ENCODE peak calls at places on chromosomes 3 and 15, in six cellular contexts. L is PC-3; H is CD4-positive, alpha-beta memory T cell; F is heart left ventricle; B is CD8-positive, alpha-beta T cell; V is naive thymus-derived CD4-positive, alpha-beta T cell. C is an unnamed sample. For H3K4me1 and H3K27me3, the result is how much of the 10 kb centered on the place peaks cover.

GRCh38 chr15:77497108-77497737 is 76.5 kb downstream of the HMG20A start:
- DNase-seq in L (no peak), H (no peak), F (peak), B (no peak), V (no peak), C (no peak)

GRCh38 chr3:88003115-88003755 is 55.6 kb downstream of the CGGBP1 start:
- DNase-seq in L (peak), H (no peak), F (no peak), B (no peak), V (peak), C (peak)

GRCh38 chr3:149575213-149575961 is 82.4 kb downstream of the WWTR1 start:
- DNase-seq in L (peak), H (no peak), F (no peak), B (no peak), V (no peak), C (no peak)

GRCh38 chr3:12656193-12656592 is 7.7 kb downstream of the RAF1 start:
- DNase-seq in L (peak), H (no peak), F (no peak), B (no peak), V (no peak), C (no peak)

GRCh38 chr15:88912500-88912921 is 668 bp downstream of the MFGE8 start:
- DNase-seq in L (no peak), H (no peak), F (peak), B (no peak), V (no peak), C (no peak)

GRCh38 chr15:74789171-74789627 is 7.3 kb downstream of the CSK start:
- DNase-seq in L (peak), H (peak), F (no peak), B (no peak), V (peak), C (peak)

GRCh38 chr3:52983336-52983807 is 62.5 kb downstream of the SFMBT1 start:
- DNase-seq in L (no peak), H (peak), F (no peak), B (peak), V (peak), C (no peak)

GRCh38 chr3:145094355-145094941 is 1066.5 kb downstream of the PLOD2 start:
- DNase-seq in L (peak), H (no peak), F (no peak), B (no peak), V (no peak), C (no peak)

GRCh38 chr15:82845686-82846085 is 36.3 kb downstream of the WHAMM start:
- DNase-seq in L (no peak), H (no peak), F (no peak), B (no peak), V (no peak), C (no peak)

DNA sequence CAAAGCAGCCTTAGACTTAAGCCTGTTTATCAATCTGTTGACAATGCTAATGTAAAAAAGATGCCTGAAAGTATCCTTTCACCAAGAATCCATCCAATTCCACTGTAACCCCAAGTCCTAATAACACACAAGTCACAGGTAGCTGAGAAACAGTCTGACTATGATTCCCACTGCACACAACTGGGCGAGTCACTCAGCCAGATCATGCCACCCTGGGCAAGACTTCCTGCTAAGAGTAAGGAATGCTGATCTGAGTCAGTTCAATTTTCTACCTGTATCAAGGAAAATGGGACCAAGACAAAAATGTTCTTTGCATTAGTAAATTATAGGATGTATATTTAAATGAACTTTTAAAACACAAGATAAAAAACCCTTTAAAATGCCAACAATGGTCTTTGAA is 33.3 kb downstream of the NPTN start:
- DNase-seq in L (peak), H (no peak), F (no peak), B (no peak), V (no peak), C (no peak)
- H3K4me1 ChIP-seq in L (under half), H (under half), F (half or more), B (under half), V (under half), C (under half)

GRCh38 chr3:38988955-38989354 is 62.8 kb downstream of the SCN11A start:
- DNase-seq in L (no peak), H (no peak), F (no peak), B (no peak), V (no peak), C (no peak)

GRCh38 chr3:38987456-38987855 is 64.3 kb downstream of the SCN11A start:
- DNase-seq in L (no peak), H (no peak), F (no peak), B (no peak), V (no peak), C (no peak)

GRCh38 chr3:38990621-38991020 is 61.1 kb downstream of the SCN11A start:
- DNase-seq in L (no peak), H (no peak), F (no peak), B (no peak), V (no peak), C (no peak)

GRCh38 chr3:38992117-38992779 is 59.5 kb downstream of the SCN11A start:
- DNase-seq in L (peak), H (no peak), F (no peak), B (no peak), V (no peak), C (no peak)

GRCh38 chr3:38989932-38990510 is 61.7 kb downstream of the SCN11A start:
- DNase-seq in L (no peak), H (no peak), F (no peak), B (no peak), V (no peak), C (no peak)
- H3K27me3 ChIP-seq in L (under half), H (under half), F (under half), B (under half), V (under half), C (under half)

DNA sequence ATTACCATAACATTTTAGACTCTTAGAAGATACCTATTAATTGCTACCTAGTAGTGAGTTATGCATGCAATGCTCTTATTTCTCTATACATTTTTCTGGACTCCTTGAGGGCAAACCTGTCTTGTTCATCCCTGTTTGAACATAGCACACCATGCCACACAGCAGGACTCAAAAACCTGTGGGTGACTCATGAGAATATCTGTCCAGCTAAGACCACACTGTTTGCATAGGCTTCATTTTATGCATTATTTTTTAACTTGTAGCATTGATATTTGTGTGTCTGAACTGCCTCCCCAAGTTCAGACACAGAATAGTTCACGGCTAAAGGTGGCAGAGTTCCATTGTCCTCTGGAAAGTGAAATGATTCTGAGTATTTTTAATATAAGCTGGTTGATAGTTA is 1.8 kb downstream of the LMCD1 start:
- DNase-seq in L (peak), H (no peak), F (no peak), B (no peak), V (no peak), C (no peak)
- H3K4me3 ChIP-seq in L (no peak), H (no peak), F (peak), B (no peak), V (no peak), C (no peak)

GRCh38 chr3:147712357-147712756 is 303.2 kb downstream of the ZIC1 start:
- DNase-seq in L (no peak), H (no peak), F (no peak), B (no peak), V (no peak), C (no peak)

GRCh38 chr3:147713234-147714133 is 304.3 kb downstream of the ZIC1 start:
- DNase-seq in L (no peak), H (no peak), F (no peak), B (no peak), V (no peak), C (no peak)
- H3K4me1 ChIP-seq in L (under half), H (under half), F (under half), B (under half), V (under half), C (under half)

GRCh38 chr15:98505611-98506031 is 142.7 kb upstream of the IGF1R start:
- DNase-seq in L (no peak), H (no peak), F (no peak), B (no peak), V (no peak), C (no peak)
- H3K27me3 ChIP-seq in L (half or more), H (under half), F (half or more), B (under half), V (under half), C (under half)

GRCh38 chr3:168093790-168094189 is 1.9 kb downstream of the GOLIM4 start:
- DNase-seq in L (no peak), H (no peak), F (no peak), B (no peak), V (no peak), C (no peak)
- H3K4me3 ChIP-seq in L (peak), H (no peak), F (peak), B (no peak), V (no peak), C (no peak)

GRCh38 chr15:57597431-57597830 is 5.7 kb downstream of the MYZAP start:
- DNase-seq in L (no peak), H (no peak), F (no peak), B (no peak), V (no peak), C (no peak)

GRCh38 chr15:57600197-57600596 is 8.5 kb downstream of the MYZAP start:
- DNase-seq in L (peak), H (no peak), F (no peak), B (no peak), V (no peak), C (no peak)

GRCh38 chr15:57596978-57597377 is 5.3 kb downstream of the MYZAP start:
- DNase-seq in L (peak), H (no peak), F (no peak), B (no peak), V (no peak), C (no peak)

GRCh38 chr15:57599299-57599810 is 7.7 kb downstream of the MYZAP start:
- DNase-seq in L (no peak), H (no peak), F (no peak), B (no peak), V (no peak), C (no peak)

DNA sequence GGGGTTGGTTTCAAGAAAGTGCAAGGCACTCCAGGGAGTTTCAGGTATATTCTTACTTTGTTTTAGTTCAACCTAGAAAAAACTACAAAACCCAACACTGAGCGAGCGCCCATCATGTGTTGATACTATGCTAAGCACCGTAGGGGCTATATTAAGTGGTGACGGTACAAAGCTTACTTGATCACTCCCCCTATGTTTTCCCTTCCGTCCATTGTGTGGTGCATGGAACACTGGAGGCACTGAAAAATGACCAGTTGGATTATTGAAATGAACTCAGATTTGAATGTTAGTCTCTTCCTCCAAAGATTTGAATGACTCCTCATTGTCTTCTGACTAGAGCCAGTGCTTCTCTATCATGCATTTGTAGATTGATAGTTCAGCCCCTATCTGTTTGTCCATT is 6.6 kb downstream of the MYZAP start:
- DNase-seq in L (no peak), H (no peak), F (no peak), B (no peak), V (no peak), C (no peak)
- H3K4me1 ChIP-seq in L (under half), H (under half), F (under half), B (under half), V (under half), C (under half)

GRCh38 chr3:122992628-122993570 is 34.7 kb downstream of the SEMA5B start:
- DNase-seq in L (no peak), H (no peak), F (peak), B (no peak), V (no peak), C (no peak)
- H3K27me3 ChIP-seq in L (half or more), H (under half), F (under half), B (under half), V (under half), C (under half)

GRCh38 chr3:120752230-120752629 is 9.7 kb downstream of the GTF2E1 start:
- DNase-seq in L (no peak), H (no peak), F (no peak), B (no peak), V (no peak), C (no peak)

GRCh38 chr3:120753831-120754230 is 11.3 kb downstream of the GTF2E1 start:
- DNase-seq in L (no peak), H (no peak), F (no peak), B (no peak), V (no peak), C (no peak)

GRCh38 chr3:120749843-120750242 is 7.3 kb downstream of the GTF2E1 start:
- DNase-seq in L (no peak), H (no peak), F (no peak), B (no peak), V (no peak), C (no peak)

GRCh38 chr3:120752865-120753264 is 10.3 kb downstream of the GTF2E1 start:
- DNase-seq in L (no peak), H (no peak), F (no peak), B (no peak), V (no peak), C (no peak)
- H3K4me3 ChIP-seq in L (no peak), H (no peak), F (no peak), B (no peak), V (no peak), C (no peak)

C was measured in CD8-positive, alpha-beta memory T cell.